ENCODE peak calls at places on chromosomes 6 and 20, in eight cellular contexts. One of them, this sample, is unnamed.
A peak's percentile ranks its signal among the peaks of the same experiment; 100 is the strongest.

GRCh38 chr6:357261-357790 is 34.2 kb upstream of the IRF4 start:
- DNase-seq in upper lobe of left lung: peak; percentile 84
- DNase-seq in Kasumi-1: no peak
- DNase-seq in epithelial cell of esophagus: no peak
- DNase-seq in RWPE1: no peak
- DNase-seq in GM20000: no peak
- DNase-seq in tibial nerve: no peak
- DNase-seq in nephron progenitor cell: no peak
- DNase-seq in this sample: no peak

GRCh38 chr6:97586344-97586743 is 303.3 kb upstream of the MMS22L start:
- DNase-seq in nephron progenitor cell: no peak
- DNase-seq in RWPE1: no peak
- DNase-seq in Kasumi-1: peak; percentile 23
- DNase-seq in GM20000: peak; percentile 16
- DNase-seq in epithelial cell of esophagus: peak; percentile 50
- DNase-seq in tibial nerve: no peak
- DNase-seq in upper lobe of left lung: no peak
- DNase-seq in this sample: no peak

GRCh38 chr6:33707771-33708170 is 3.7 kb downstream of the UQCC2 start:
- DNase-seq in tibial nerve: no peak
- DNase-seq in nephron progenitor cell: no peak
- DNase-seq in RWPE1: no peak
- DNase-seq in epithelial cell of esophagus: no peak
- DNase-seq in Kasumi-1: no peak
- DNase-seq in GM20000: no peak
- DNase-seq in upper lobe of left lung: no peak
- DNase-seq in this sample: no peak

GRCh38 chr6:129731396-129731795 is 21.4 kb upstream of the ARHGAP18 start:
- DNase-seq in nephron progenitor cell: no peak
- DNase-seq in tibial nerve: no peak
- DNase-seq in epithelial cell of esophagus: no peak
- DNase-seq in GM20000: no peak
- DNase-seq in upper lobe of left lung: no peak
- DNase-seq in RWPE1: no peak
- DNase-seq in Kasumi-1: no peak
- DNase-seq in this sample: no peak

GRCh38 chr20:23156170-23156841 is 70.2 kb upstream of the CD93 start:
- DNase-seq in tibial nerve: peak; percentile 42
- DNase-seq in Kasumi-1: peak; percentile 86
- DNase-seq in epithelial cell of esophagus: peak; percentile 84
- DNase-seq in GM20000: no peak
- DNase-seq in RWPE1: peak; percentile 70
- DNase-seq in upper lobe of left lung: no peak
- DNase-seq in nephron progenitor cell: no peak
- DNase-seq in this sample: peak; percentile 48

GRCh38 chr6:122712864-122713612 is 66.5 kb upstream of the FABP7 start:
- DNase-seq in nephron progenitor cell: no peak
- DNase-seq in epithelial cell of esophagus: peak; percentile 9
- DNase-seq in tibial nerve: no peak
- DNase-seq in upper lobe of left lung: no peak
- DNase-seq in Kasumi-1: peak; percentile 70
- DNase-seq in GM20000: no peak
- DNase-seq in RWPE1: no peak
- DNase-seq in this sample: no peak

GRCh38 chr6:82237013-82237412 is 10.5 kb downstream of the IBTK start:
- DNase-seq in tibial nerve: no peak
- DNase-seq in RWPE1: no peak
- DNase-seq in GM20000: no peak
- DNase-seq in upper lobe of left lung: no peak
- DNase-seq in nephron progenitor cell: no peak
- DNase-seq in Kasumi-1: peak; percentile 22
- DNase-seq in epithelial cell of esophagus: no peak
- DNase-seq in this sample: no peak

GRCh38 chr6:11732036-11732545 is 46.5 kb downstream of the ADTRP start:
- DNase-seq in upper lobe of left lung: no peak
- DNase-seq in GM20000: peak; percentile 70
- DNase-seq in Kasumi-1: peak; percentile 96
- DNase-seq in RWPE1: no peak
- DNase-seq in epithelial cell of esophagus: no peak
- DNase-seq in tibial nerve: peak; percentile 81
- DNase-seq in nephron progenitor cell: no peak
- DNase-seq in this sample: peak; percentile 81

GRCh38 chr6:21747441-21747840 is 153.9 kb downstream of the SOX4 start:
- DNase-seq in epithelial cell of esophagus: no peak
- DNase-seq in GM20000: no peak
- DNase-seq in RWPE1: no peak
- DNase-seq in Kasumi-1: no peak
- DNase-seq in tibial nerve: no peak
- DNase-seq in nephron progenitor cell: no peak
- DNase-seq in upper lobe of left lung: no peak
- DNase-seq in this sample: no peak

GRCh38 chr20:42274977-42275376 is 656.8 kb upstream of the CHD6 start:
- DNase-seq in GM20000: no peak
- DNase-seq in tibial nerve: no peak
- DNase-seq in RWPE1: no peak
- DNase-seq in upper lobe of left lung: no peak
- DNase-seq in epithelial cell of esophagus: no peak
- DNase-seq in Kasumi-1: no peak
- DNase-seq in nephron progenitor cell: no peak
- DNase-seq in this sample: no peak

GRCh38 chr6:16237242-16237641 is 1.1 kb upstream of the GMPR start:
- DNase-seq in RWPE1: no peak
- DNase-seq in nephron progenitor cell: no peak
- DNase-seq in tibial nerve: no peak
- DNase-seq in epithelial cell of esophagus: no peak
- DNase-seq in GM20000: no peak
- DNase-seq in Kasumi-1: no peak
- DNase-seq in upper lobe of left lung: no peak
- DNase-seq in this sample: no peak

GRCh38 chr6:143536461-143536865 is 24.9 kb upstream of the FUCA2 start:
- DNase-seq in Kasumi-1: peak; percentile 67
- DNase-seq in epithelial cell of esophagus: peak; percentile 53
- DNase-seq in RWPE1: no peak
- DNase-seq in tibial nerve: no peak
- DNase-seq in nephron progenitor cell: peak; percentile 12
- DNase-seq in upper lobe of left lung: peak; percentile 91
- DNase-seq in GM20000: no peak
- DNase-seq in this sample: peak; percentile 39

GRCh38 chr6:43997342-43997677 is 129.9 kb downstream of the MRPL14 start:
- DNase-seq in tibial nerve: no peak
- DNase-seq in epithelial cell of esophagus: no peak
- DNase-seq in Kasumi-1: no peak
- DNase-seq in RWPE1: no peak
- DNase-seq in GM20000: no peak
- DNase-seq in upper lobe of left lung: no peak
- DNase-seq in nephron progenitor cell: no peak
- DNase-seq in this sample: no peak

GRCh38 chr6:6751615-6752014 is 163.1 kb downstream of the LY86 start:
- DNase-seq in upper lobe of left lung: no peak
- DNase-seq in tibial nerve: peak; percentile 28
- DNase-seq in RWPE1: no peak
- DNase-seq in Kasumi-1: peak; percentile 19
- DNase-seq in GM20000: no peak
- DNase-seq in epithelial cell of esophagus: no peak
- DNase-seq in nephron progenitor cell: no peak
- DNase-seq in this sample: no peak

GRCh38 chr6:155171109-155171746 is 92.6 kb upstream of the CLDN20 start:
- DNase-seq in RWPE1: peak; percentile 79
- DNase-seq in upper lobe of left lung: no peak
- DNase-seq in GM20000: peak; percentile 74
- DNase-seq in Kasumi-1: no peak
- DNase-seq in nephron progenitor cell: no peak
- DNase-seq in epithelial cell of esophagus: peak; percentile 82
- DNase-seq in tibial nerve: peak; percentile 28
- DNase-seq in this sample: no peak

GRCh38 chr20:46400253-46400652 is 6.2 kb downstream of the ELMO2 start:
- DNase-seq in epithelial cell of esophagus: peak; percentile 37
- DNase-seq in Kasumi-1: peak; percentile 95
- DNase-seq in tibial nerve: peak; percentile 43
- DNase-seq in nephron progenitor cell: no peak
- DNase-seq in GM20000: no peak
- DNase-seq in upper lobe of left lung: no peak
- DNase-seq in RWPE1: no peak
- DNase-seq in this sample: no peak

GRCh38 chr20:1417273-1417672 is 24.4 kb upstream of the FKBP1A start:
- DNase-seq in GM20000: no peak
- DNase-seq in RWPE1: peak; percentile 58
- DNase-seq in epithelial cell of esophagus: peak; percentile 95
- DNase-seq in tibial nerve: no peak
- DNase-seq in upper lobe of left lung: no peak
- DNase-seq in nephron progenitor cell: no peak
- DNase-seq in Kasumi-1: no peak
- DNase-seq in this sample: no peak

GRCh38 chr6:39051399-39052122 is 3.0 kb downstream of the GLP1R start:
- DNase-seq in GM20000: no peak
- DNase-seq in RWPE1: no peak
- DNase-seq in upper lobe of left lung: no peak
- DNase-seq in epithelial cell of esophagus: peak; percentile 16
- DNase-seq in Kasumi-1: no peak
- DNase-seq in nephron progenitor cell: no peak
- DNase-seq in tibial nerve: no peak
- DNase-seq in this sample: peak; percentile 19

GRCh38 chr6:11410539-11411307 is 126.8 kb upstream of the TMEM170B start:
- DNase-seq in upper lobe of left lung: no peak
- DNase-seq in nephron progenitor cell: no peak
- DNase-seq in tibial nerve: no peak
- DNase-seq in Kasumi-1: no peak
- DNase-seq in GM20000: no peak
- DNase-seq in RWPE1: no peak
- DNase-seq in epithelial cell of esophagus: no peak
- DNase-seq in this sample: no peak

GRCh38 chr20:44056010-44056698 is 130.8 kb downstream of the JPH2 start:
- DNase-seq in epithelial cell of esophagus: peak; percentile 34
- DNase-seq in upper lobe of left lung: no peak
- DNase-seq in nephron progenitor cell: peak; percentile 46
- DNase-seq in GM20000: no peak
- DNase-seq in RWPE1: peak; percentile 41
- DNase-seq in tibial nerve: no peak
- DNase-seq in Kasumi-1: peak; percentile 52
- DNase-seq in this sample: peak; percentile 5

GRCh38 chr6:166757226-166758135 is 130.4 kb upstream of the RPS6KA2 start:
- DNase-seq in upper lobe of left lung: peak; percentile 66
- DNase-seq in tibial nerve: no peak
- DNase-seq in Kasumi-1: no peak
- DNase-seq in GM20000: no peak
- DNase-seq in RWPE1: peak; percentile 44
- DNase-seq in nephron progenitor cell: peak; percentile 50
- DNase-seq in epithelial cell of esophagus: peak; percentile 86
- DNase-seq in this sample: no peak

GRCh38 chr6:105324386-105325000 is 78.4 kb downstream of the PREP start:
- DNase-seq in GM20000: no peak
- DNase-seq in RWPE1: no peak
- DNase-seq in tibial nerve: no peak
- DNase-seq in epithelial cell of esophagus: peak; percentile 54
- DNase-seq in nephron progenitor cell: no peak
- DNase-seq in Kasumi-1: no peak
- DNase-seq in upper lobe of left lung: no peak
- DNase-seq in this sample: no peak

GRCh38 chr6:40695114-40695513 is 108.0 kb upstream of the LRFN2 start:
- DNase-seq in GM20000: no peak
- DNase-seq in RWPE1: peak; percentile 21
- DNase-seq in Kasumi-1: no peak
- DNase-seq in epithelial cell of esophagus: no peak
- DNase-seq in tibial nerve: no peak
- DNase-seq in nephron progenitor cell: no peak
- DNase-seq in upper lobe of left lung: no peak
- DNase-seq in this sample: no peak

GRCh38 chr6:25186919-25187318 is 92.3 kb upstream of the CARMIL1 start:
- DNase-seq in Kasumi-1: no peak
- DNase-seq in nephron progenitor cell: no peak
- DNase-seq in tibial nerve: no peak
- DNase-seq in epithelial cell of esophagus: peak; percentile 41
- DNase-seq in GM20000: no peak
- DNase-seq in upper lobe of left lung: no peak
- DNase-seq in RWPE1: no peak
- DNase-seq in this sample: no peak

GRCh38 chr20:2871111-2871465 is 2.2 kb upstream of the PTPRA start:
- DNase-seq in tibial nerve: no peak
- DNase-seq in GM20000: no peak
- DNase-seq in upper lobe of left lung: no peak
- DNase-seq in RWPE1: no peak
- DNase-seq in nephron progenitor cell: no peak
- DNase-seq in epithelial cell of esophagus: no peak
- DNase-seq in Kasumi-1: peak; percentile 8
- DNase-seq in this sample: no peak

GRCh38 chr20:58231678-58232077 is 3.2 kb upstream of the ANKRD60 start:
- DNase-seq in GM20000: no peak
- DNase-seq in epithelial cell of esophagus: no peak
- DNase-seq in Kasumi-1: no peak
- DNase-seq in RWPE1: no peak
- DNase-seq in tibial nerve: no peak
- DNase-seq in upper lobe of left lung: no peak
- DNase-seq in nephron progenitor cell: no peak
- DNase-seq in this sample: no peak

GRCh38 chr20:62692176-62692575 is 16.5 kb upstream of the NTSR1 start:
- DNase-seq in RWPE1: no peak
- DNase-seq in nephron progenitor cell: no peak
- DNase-seq in GM20000: no peak
- DNase-seq in upper lobe of left lung: no peak
- DNase-seq in Kasumi-1: no peak
- DNase-seq in epithelial cell of esophagus: no peak
- DNase-seq in tibial nerve: no peak
- DNase-seq in this sample: no peak